ENCODE peak calls at places on chromosomes 3 and 15, in six cellular contexts. K is H1, R is GM06990, Z is SK-N-SH, U is epithelial cell of esophagus, B is uterus. C is an unnamed sample.

GRCh38 chr3:130846181-130846580 is 47.7 kb upstream of the ATP2C1 start:
- DNase-seq in R (no peak), U (peak), B (no peak), K (no peak), Z (no peak), C (no peak)

GRCh38 chr15:98226149-98226548 is 265.6 kb downstream of the ARRDC4 start:
- DNase-seq in K (no peak), U (peak), Z (no peak), B (no peak), R (no peak), C (no peak)

GRCh38 chr3:52526151-52526561 is 7.5 kb downstream of the NT5DC2 start:
- DNase-seq in Z (peak), B (peak), U (peak), R (no peak), K (no peak), C (no peak)

GRCh38 chr3:65144791-65145355 is 457.1 kb upstream of the ADAMTS9 start:
- DNase-seq in Z (no peak), R (no peak), B (no peak), K (no peak), U (peak), C (no peak)

GRCh38 chr3:115692887-115693524 is 69.7 kb downstream of the GAP43 start:
- DNase-seq in U (peak), K (peak), B (peak), R (peak), Z (peak), C (no peak)

GRCh38 chr3:177104299-177104992 is 92.8 kb downstream of the TBL1XR1 start:
- DNase-seq in Z (no peak), U (no peak), B (no peak), K (no peak), R (no peak), C (no peak)

GRCh38 chr15:90261811-90262210 is 3.7 kb upstream of the NGRN start:
- DNase-seq in Z (no peak), B (no peak), K (no peak), R (no peak), U (peak), C (no peak)

GRCh38 chr3:172543419-172543818 is 20.2 kb upstream of the TNFSF10 start:
- DNase-seq in K (no peak), B (no peak), U (no peak), Z (no peak), R (no peak), C (no peak)

GRCh38 chr3:33100229-33100628 is 3.3 kb upstream of the GLB1 start:
- DNase-seq in K (no peak), Z (no peak), R (no peak), B (no peak), U (no peak), C (no peak)

GRCh38 chr3:17136251-17136721 is 251.5 kb downstream of the PLCL2 start:
- DNase-seq in U (no peak), B (no peak), Z (peak), R (no peak), K (no peak), C (no peak)

GRCh38 chr3:27423463-27423862 is 54.3 kb upstream of the NEK10 start:
- DNase-seq in R (no peak), Z (peak), K (no peak), U (peak), B (no peak), C (peak)

GRCh38 chr3:35067750-35068149 is 571.6 kb upstream of the ARPP21 start:
- DNase-seq in U (no peak), B (no peak), R (no peak), K (no peak), Z (no peak), C (no peak)

GRCh38 chr3:13002398-13003124 is 70.7 kb downstream of the IQSEC1 start:
- DNase-seq in B (no peak), K (no peak), Z (no peak), U (no peak), R (peak), C (no peak)

GRCh38 chr3:193010191-193010590 is 92.5 kb upstream of the MB21D2 start:
- DNase-seq in K (no peak), Z (no peak), U (no peak), R (no peak), B (no peak), C (no peak)

GRCh38 chr15:46636220-46636619 is 1001.4 kb downstream of the SQOR start:
- DNase-seq in Z (peak), B (no peak), U (peak), K (no peak), R (no peak), C (no peak)

GRCh38 chr3:110526732-110527727 is 544.6 kb upstream of the NECTIN3 start:
- DNase-seq in B (no peak), K (no peak), Z (no peak), R (no peak), U (peak), C (no peak)

GRCh38 chr3:95154775-95155174 is 1091.9 kb downstream of the NSUN3 start:
- DNase-seq in Z (no peak), K (no peak), R (no peak), U (peak), B (no peak), C (no peak)

GRCh38 chr15:69093127-69093526 is 67.3 kb upstream of the GLCE start:
- DNase-seq in R (no peak), U (no peak), K (no peak), B (no peak), Z (no peak), C (no peak)

GRCh38 chr3:36774072-36774471 is 9.7 kb upstream of the DCLK3 start:
- DNase-seq in K (no peak), R (no peak), Z (no peak), B (no peak), U (no peak), C (no peak)

GRCh38 chr3:128875556-128876120 is 3.8 kb upstream of the ACAD9 start:
- DNase-seq in U (peak), K (peak), B (no peak), Z (peak), R (no peak), C (no peak)

GRCh38 chr3:183826448-183826847 is 1.1 kb upstream of the MAP6D1 start:
- DNase-seq in Z (no peak), K (no peak), R (no peak), U (peak), B (no peak), C (no peak)

GRCh38 chr3:158777171-158777873 is 24.5 kb upstream of the MFSD1 start:
- DNase-seq in Z (no peak), U (no peak), R (no peak), K (no peak), B (no peak), C (no peak)

GRCh38 chr3:146507331-146508120 is 36.9 kb downstream of the PLSCR1 start:
- DNase-seq in K (no peak), Z (no peak), U (no peak), R (no peak), B (no peak), C (no peak)

GRCh38 chr15:82146990-82147461 is 101.2 kb upstream of the MEX3B start:
- DNase-seq in U (peak), K (no peak), R (no peak), B (no peak), Z (no peak), C (no peak)

GRCh38 chr15:99164119-99164518 is 59.2 kb downstream of the SYNM start:
- DNase-seq in U (no peak), Z (no peak), R (no peak), B (no peak), K (no peak), C (no peak)

GRCh38 chr15:75758071-75758872 is 45.6 kb upstream of the CSPG4 start:
- DNase-seq in K (peak), B (peak), R (peak), Z (peak), U (peak), C (peak)
- TF ChIP-seq CTCF in K (peak), B (peak), R (peak), Z (no peak), U (peak), C (peak)

DNA sequence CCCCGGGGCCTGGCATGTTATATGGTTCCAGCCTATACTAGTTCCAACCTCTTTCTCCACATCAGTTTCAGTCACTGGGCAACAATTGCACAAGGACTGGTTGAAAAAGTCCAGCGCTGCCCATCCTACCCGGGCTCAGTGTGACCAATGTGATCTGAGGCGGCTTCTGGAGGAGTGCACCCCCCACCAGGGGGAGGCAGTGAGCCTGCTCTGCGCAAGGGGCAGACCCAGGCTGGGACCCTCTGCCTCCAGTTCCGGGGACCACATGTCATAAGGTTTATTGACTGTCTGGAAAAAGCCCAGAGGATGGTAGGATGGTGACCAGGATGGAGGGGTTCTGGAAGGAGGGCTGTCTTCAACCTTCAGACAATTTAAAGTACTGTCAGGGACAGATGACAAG is 25.6 kb upstream of the NR2E3 start:
- DNase-seq in Z (no peak), B (no peak), U (no peak), R (no peak), K (no peak), C (no peak)
- TF ChIP-seq CTCF in Z (peak), B (no peak), U (peak), R (peak), K (peak), C (peak)

DNA sequence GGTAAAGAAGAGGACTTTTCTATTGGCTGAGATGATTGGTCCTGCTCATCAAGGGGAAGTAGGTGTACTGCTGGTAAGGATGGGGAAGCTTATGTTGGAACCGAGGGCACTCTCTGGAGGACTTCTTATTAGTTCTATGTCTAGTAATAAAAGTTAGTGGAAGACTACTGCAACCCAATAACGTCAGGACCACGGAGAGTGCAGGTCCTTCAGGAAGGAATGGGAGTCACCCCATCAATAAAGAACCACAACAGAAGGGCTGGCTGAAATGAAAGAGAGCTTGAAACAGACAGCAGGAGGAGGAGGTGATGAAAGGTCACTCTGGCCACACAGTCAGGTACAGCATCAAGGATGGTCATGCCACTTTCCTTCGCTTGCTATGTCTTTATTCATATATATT is 68.8 kb upstream of the PRR23E start:
- DNase-seq in R (no peak), B (no peak), U (peak), Z (no peak), K (no peak), C (no peak)
- TF ChIP-seq CTCF in R (no peak), B (no peak), U (peak), Z (peak), K (no peak), C (no peak)

DNA sequence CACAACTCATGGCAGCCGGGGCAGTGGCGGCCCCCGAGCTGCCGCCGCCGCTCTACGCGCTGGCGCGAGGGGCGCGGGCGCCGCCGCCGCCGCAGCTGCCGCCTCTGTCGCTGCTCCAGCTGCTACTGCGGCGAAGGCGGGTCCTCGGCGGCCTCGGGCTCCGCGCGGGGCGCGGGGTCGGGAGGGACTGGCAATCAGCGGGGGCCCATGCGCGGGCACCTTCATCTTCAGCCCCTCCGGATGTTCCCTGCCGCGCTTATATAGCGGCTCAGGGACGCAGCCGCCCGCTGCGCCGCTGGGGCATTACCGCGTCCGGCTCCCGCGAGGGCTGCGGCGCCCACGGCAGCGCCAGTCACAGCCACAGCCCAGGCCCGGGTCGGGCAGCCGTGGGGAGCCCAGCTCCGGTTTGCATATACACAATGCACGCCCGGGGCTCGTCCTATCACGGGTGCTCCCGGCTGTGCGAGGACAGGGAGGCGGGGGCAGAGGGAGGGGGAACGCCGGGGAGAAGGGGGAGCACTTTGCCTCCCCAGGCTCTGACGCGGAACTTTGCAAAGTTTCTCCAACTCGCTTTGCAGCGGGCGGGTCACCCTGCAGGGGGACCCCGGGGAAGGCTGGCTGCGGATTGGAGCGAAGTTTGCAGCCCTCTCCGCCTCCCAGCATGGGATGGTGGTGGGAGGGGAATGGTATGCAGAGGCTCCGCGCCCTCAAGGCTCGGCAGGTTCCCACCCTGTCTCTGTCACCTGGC is at the start of gene VGLL3:
- DNase-seq in U (peak), R (no peak), B (peak), K (peak), Z (peak), C (peak)
- TF ChIP-seq CTCF in U (peak), R (no peak), B (no peak), K (no peak), Z (no peak), C (peak)

GRCh38 chr3:81244196-81244595 is 517.2 kb downstream of the GBE1 start:
- DNase-seq in R (no peak), U (no peak), K (no peak), B (no peak), Z (no peak), C (no peak)
- TF ChIP-seq CTCF in R (no peak), U (no peak), K (no peak), B (no peak), Z (no peak), C (no peak)

DNA sequence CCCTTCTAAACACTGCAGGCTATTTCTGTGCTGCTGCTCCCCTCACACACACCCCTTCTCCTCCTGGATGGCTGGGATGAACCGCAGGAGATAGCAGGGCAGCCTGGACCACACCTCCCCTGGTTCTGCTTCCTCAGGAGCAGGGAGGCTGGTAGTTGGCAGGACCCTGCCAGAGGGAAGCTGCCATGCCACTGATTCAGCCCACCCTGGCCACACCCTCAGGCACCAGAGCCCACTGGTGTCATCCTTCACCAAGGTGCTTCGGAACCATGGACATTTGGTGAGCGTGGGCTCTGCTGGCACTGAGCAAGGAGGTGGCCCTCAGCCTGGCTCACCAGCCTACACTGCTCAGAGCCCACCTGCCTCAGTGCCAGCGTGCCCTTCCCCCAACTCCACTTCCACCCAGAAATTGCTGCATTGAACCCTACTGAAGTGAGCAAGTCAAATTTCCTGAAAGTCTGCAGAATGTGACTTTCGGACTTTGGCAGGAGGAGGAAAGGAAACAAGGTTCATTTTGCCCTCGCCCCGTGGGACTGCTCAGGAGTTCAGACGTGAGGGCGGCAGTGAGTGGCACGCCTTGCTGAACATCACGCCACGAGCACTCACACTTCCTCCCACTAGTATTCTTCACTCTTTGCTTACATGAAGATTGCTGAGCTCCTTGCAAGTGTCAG is 26.3 kb downstream of the BMF start:
- DNase-seq in B (no peak), K (no peak), R (no peak), Z (peak), U (no peak), C (no peak)
- TF ChIP-seq CTCF in B (no peak), K (no peak), R (no peak), Z (no peak), U (no peak), C (no peak)

C was measured in AG09319.